ENCODE peak calls at places on chromosome 1, in seven cellular contexts. U is germinal center; A is A549; V is stimulated activated CD4-positive, alpha-beta T cell treated with anti-CD3 and anti-CD28 coated beads, Interleukin-2, amount 100 ng/mL, for 48 hours; K is HT-29; C is heart right ventricle; Z is neural progenitor cell. W is an unnamed sample.

GRCh38 chr1:20974069-20974468 is 187.0 kb upstream of the HP1BP3 start:
- DNase-seq in U (no peak), C (no peak), Z (no peak), A (no peak), V (no peak), K (no peak), W (no peak)

GRCh38 chr1:220498188-220498587 is 29.7 kb upstream of the MARK1 start:
- DNase-seq in K (no peak), V (no peak), C (no peak), Z (no peak), A (no peak), U (no peak), W (no peak)

GRCh38 chr1:107175102-107175501 is 34.3 kb downstream of the NTNG1 start:
- DNase-seq in C (no peak), V (no peak), A (no peak), Z (no peak), K (no peak), U (no peak), W (no peak)

GRCh38 chr1:248852548-248852947 is 6.3 kb downstream of the ZNF692 start:
- DNase-seq in A (no peak), K (no peak), V (no peak), Z (no peak), C (no peak), U (no peak), W (no peak)

GRCh38 chr1:222606757-222607156 is 11.1 kb upstream of the MIA3 start:
- DNase-seq in V (no peak), U (no peak), C (no peak), A (no peak), K (no peak), Z (no peak), W (no peak)

GRCh38 chr1:17732475-17732874 is 22.7 kb upstream of the ACTL8 start:
- DNase-seq in C (no peak), A (no peak), Z (no peak), K (no peak), U (no peak), V (no peak), W (no peak)

GRCh38 chr1:66364578-66365391 is 169.2 kb upstream of the SGIP1 start:
- DNase-seq in V (no peak), Z (no peak), A (no peak), U (no peak), C (no peak), K (no peak), W (peak)

GRCh38 chr1:35179864-35180263 is 13.1 kb downstream of the SFPQ start:
- DNase-seq in K (no peak), V (no peak), A (no peak), U (no peak), Z (no peak), C (no peak), W (no peak)

GRCh38 chr1:113929750-113930498 is 800 bp downstream of the HIPK1 start:
- DNase-seq in Z (peak), K (no peak), C (no peak), V (peak), A (peak), U (peak), W (no peak)

GRCh38 chr1:117665523-117666274 is 59.9 kb downstream of the TENT5C start:
- DNase-seq in U (no peak), K (no peak), A (no peak), V (no peak), C (no peak), Z (no peak), W (no peak)

GRCh38 chr1:241482761-241483250 is 36.7 kb downstream of the FH start:
- DNase-seq in Z (no peak), K (no peak), U (no peak), C (no peak), A (peak), V (no peak), W (peak)

GRCh38 chr1:58248067-58248466 is 298.5 kb downstream of the OMA1 start:
- DNase-seq in V (no peak), K (no peak), C (no peak), Z (no peak), U (no peak), A (no peak), W (no peak)

GRCh38 chr1:231626535-231626950 is at the start of gene DISC1:
- DNase-seq in V (no peak), A (peak), K (peak), Z (peak), C (peak), U (peak), W (peak)

GRCh38 chr1:204445860-204446412 is 34.3 kb upstream of the PPP1R15B start:
- DNase-seq in C (peak), Z (peak), U (peak), K (peak), V (peak), A (peak), W (no peak)

GRCh38 chr1:9181176-9181906 is 52.4 kb upstream of the GPR157 start:
- DNase-seq in V (peak), U (peak), K (peak), Z (peak), A (peak), C (peak), W (no peak)

GRCh38 chr1:183159960-183160359 is 26.1 kb upstream of the LAMC2 start:
- DNase-seq in Z (no peak), A (peak), U (no peak), V (no peak), K (peak), C (no peak), W (no peak)

GRCh38 chr1:207882692-207883091 is 28.2 kb downstream of the CD34 start:
- DNase-seq in V (no peak), Z (no peak), U (no peak), A (no peak), K (no peak), C (no peak), W (no peak)

GRCh38 chr1:227131193-227131592 is 187.1 kb downstream of the CDC42BPA start:
- DNase-seq in K (peak), Z (peak), U (peak), V (no peak), C (no peak), A (peak), W (peak)